ENCODE peak calls at places on chromosomes 7 and 10, in six cellular contexts. F is lung, T is epithelial cell of esophagus, C is GM23338, G is RWPE1, D is choroid plexus epithelial cell. X is an unnamed sample.

GRCh38 chr10:80132299-80133139 is at the start of gene PLAC9:
- DNase-seq in F (no peak), T (no peak), C (peak; percentile 73), G (no peak), D (no peak), X (no peak)

GRCh38 chr10:104925232-104925851 is 284.3 kb downstream of the SORCS3 start:
- DNase-seq in F (peak; percentile 35), T (peak; percentile 49), C (peak; percentile 80), G (peak; percentile 22), D (peak; percentile 10), X (no peak)

GRCh38 chr7:94763268-94763667 is 107.3 kb upstream of the SGCE start:
- DNase-seq in F (no peak), T (no peak), C (no peak), G (no peak), D (peak; percentile 18), X (no peak)

GRCh38 chr7:118183586-118184391 is at the start of gene LSM8:
- DNase-seq in F (peak; percentile 98), T (peak; percentile 99), C (peak; percentile 97), G (peak; percentile 94), D (peak; percentile 99), X (peak; percentile 99)

GRCh38 chr7:70419816-70420215 is 712.1 kb upstream of the GALNT17 start:
- DNase-seq in F (no peak), T (no peak), C (no peak), G (no peak), D (no peak), X (no peak)

GRCh38 chr10:93894516-93895378 is 969 bp downstream of the SLC35G1 start:
- DNase-seq in F (no peak), T (no peak), C (no peak), G (peak; percentile 13), D (peak; percentile 28), X (no peak)

GRCh38 chr7:93327006-93327633 is 95.0 kb downstream of the VPS50 start:
- DNase-seq in F (no peak), T (peak; percentile 84), C (no peak), G (peak; percentile 56), D (peak; percentile 93), X (no peak)

GRCh38 chr7:22565315-22565811 is 65.4 kb upstream of the STEAP1B start:
- DNase-seq in F (no peak), T (peak; percentile 89), C (no peak), G (peak; percentile 67), D (no peak), X (peak; percentile 21)

GRCh38 chr7:137772221-137772620 is 74.6 kb downstream of the DGKI start:
- DNase-seq in F (no peak), T (no peak), C (no peak), G (no peak), D (peak; percentile 42), X (no peak)

GRCh38 chr10:114571316-114571999 is 86.6 kb downstream of the ABLIM1 start:
- DNase-seq in F (no peak), T (peak; percentile 21), C (no peak), G (no peak), D (peak; percentile 4), X (no peak)

GRCh38 chr10:21020545-21020944 is 123.4 kb upstream of the NEBL start:
- DNase-seq in F (no peak), T (peak; percentile 13), C (peak; percentile 82), G (peak; percentile 16), D (peak; percentile 34), X (no peak)

GRCh38 chr10:48527691-48528212 is 77.1 kb downstream of the ARHGAP22 start:
- DNase-seq in F (no peak), T (no peak), C (no peak), G (no peak), D (no peak), X (peak; percentile 32)

GRCh38 chr10:51117053-51117660 is 42.9 kb downstream of the PRKG1 start:
- DNase-seq in F (no peak), T (peak; percentile 56), C (no peak), G (no peak), D (no peak), X (no peak)

GRCh38 chr10:91043173-91043910 is 122.5 kb upstream of the ANKRD1 start:
- DNase-seq in F (no peak), T (peak; percentile 35), C (peak; percentile 56), G (peak; percentile 43), D (peak; percentile 74), X (no peak)

GRCh38 chr10:43255644-43256431 is 11.0 kb downstream of the RASGEF1A start:
- DNase-seq in F (no peak), T (peak; percentile 24), C (peak; percentile 86), G (no peak), D (peak; percentile 41), X (peak; percentile 82)

GRCh38 chr7:2611401-2611800 is 20.4 kb upstream of the TTYH3 start:
- DNase-seq in F (no peak), T (no peak), C (no peak), G (no peak), D (no peak), X (no peak)

GRCh38 chr7:134763960-134764359 is 15.5 kb upstream of the CALD1 start:
- DNase-seq in F (no peak), T (no peak), C (no peak), G (no peak), D (no peak), X (no peak)

GRCh38 chr7:44767134-44767911 is 18.7 kb downstream of the ZMIZ2 start:
- DNase-seq in F (no peak), T (no peak), C (no peak), G (no peak), D (no peak), X (no peak)

GRCh38 chr10:48698971-48699627 is 14.4 kb downstream of the WDFY4 start:
- DNase-seq in F (no peak), T (no peak), C (no peak), G (no peak), D (no peak), X (peak; percentile 77)

GRCh38 chr7:13794581-13794980 is 194.9 kb downstream of the ETV1 start:
- DNase-seq in F (no peak), T (no peak), C (no peak), G (no peak), D (no peak), X (no peak)

GRCh38 chr10:49359349-49360231 is 36.3 kb downstream of the DRGX start:
- DNase-seq in F (no peak), T (no peak), C (peak; percentile 62), G (no peak), D (peak; percentile 85), X (peak; percentile 84)

GRCh38 chr7:23114854-23115253 is 9.3 kb downstream of the KLHL7 start:
- DNase-seq in F (no peak), T (no peak), C (no peak), G (no peak), D (no peak), X (no peak)

GRCh38 chr10:75654171-75654772 is 222.8 kb downstream of the LRMDA start:
- DNase-seq in F (no peak), T (peak; percentile 15), C (no peak), G (no peak), D (no peak), X (no peak)

GRCh38 chr10:100403734-100404133 is 56.7 kb downstream of the SCD start:
- DNase-seq in F (no peak), T (no peak), C (no peak), G (no peak), D (no peak), X (no peak)

GRCh38 chr7:154953006-154953684 is 49.8 kb downstream of the PAXIP1 start:
- DNase-seq in F (peak; percentile 40), T (peak; percentile 63), C (peak; percentile 93), G (no peak), D (peak; percentile 62), X (no peak)

GRCh38 chr7:85031475-85031874 is 155.4 kb downstream of the SEMA3D start:
- DNase-seq in F (no peak), T (no peak), C (no peak), G (no peak), D (no peak), X (no peak)

GRCh38 chr10:16583382-16583781 is 61.7 kb upstream of the C1QL3 start:
- DNase-seq in F (no peak), T (no peak), C (no peak), G (no peak), D (no peak), X (no peak)

DNA sequence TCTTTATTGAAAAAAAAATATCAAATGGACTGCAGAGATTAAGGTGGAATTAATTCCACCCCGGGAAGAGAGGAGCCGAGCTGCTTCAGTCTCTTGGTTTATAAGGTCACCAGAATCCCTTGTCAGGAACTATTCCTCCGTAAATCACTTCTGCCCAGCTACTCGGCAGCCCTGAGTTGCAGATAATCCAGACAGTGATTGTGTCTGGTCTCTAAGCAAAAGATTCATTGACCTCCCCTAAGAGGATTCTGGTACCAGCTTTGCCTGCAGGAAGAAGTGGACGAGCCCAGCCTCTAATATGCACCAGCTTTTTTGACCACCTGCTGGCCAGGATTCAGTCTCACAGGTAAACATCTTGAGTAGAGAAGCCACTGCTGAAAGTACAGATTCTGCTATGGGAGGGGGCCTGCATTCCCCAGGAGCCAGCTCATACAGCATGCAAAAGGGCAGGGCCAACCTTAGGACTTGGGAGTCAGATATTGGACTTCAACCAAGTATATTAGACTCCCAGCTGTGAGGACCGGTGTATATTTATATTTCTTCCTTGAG is 27.0 kb upstream of the PLXNA4 start:
- DNase-seq in F (no peak), T (no peak), C (peak; percentile 48), G (no peak), D (no peak), X (no peak)
- TF ChIP-seq CTCF in F (no peak), T (no peak), C (no peak), G (no peak), D (no peak), X (no peak)

DNA sequence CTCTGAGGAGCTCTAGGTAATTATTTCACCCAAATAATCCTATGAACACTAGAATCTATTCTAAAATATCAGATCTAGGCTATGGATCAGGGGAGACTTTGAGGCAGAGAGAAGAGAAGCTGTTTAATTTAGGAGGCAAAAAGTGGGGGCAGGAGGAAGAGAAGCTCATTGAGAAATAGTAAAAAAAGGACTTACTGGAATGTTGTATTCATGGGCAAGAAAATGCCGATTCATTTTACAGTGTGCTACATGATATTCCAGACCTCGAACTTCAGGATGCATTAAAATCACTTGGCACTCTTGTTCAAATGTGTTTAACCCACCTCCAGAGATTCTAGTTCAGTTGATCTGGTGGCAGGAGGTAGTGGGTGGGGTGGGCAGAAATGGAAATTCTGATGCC is 109.5 kb upstream of the ITGB1 start:
- DNase-seq in F (no peak), T (no peak), C (no peak), G (no peak), D (peak; percentile 22), X (no peak)
- TF ChIP-seq CTCF in F (no peak), T (no peak), C (no peak), G (no peak), D (no peak), X (no peak)

GRCh38 chr7:39951156-39951942 is 1.3 kb downstream of the CDK13 start:
- DNase-seq in F (peak; percentile 60), T (peak; percentile 61), C (peak; percentile 85), G (peak; percentile 44), D (peak; percentile 54), X (peak; percentile 86)
- TF ChIP-seq CTCF in F (peak; percentile 25), T (peak; percentile 43), C (peak; percentile 60), G (peak; percentile 71), D (peak; percentile 51), X (peak; percentile 56)

DNA sequence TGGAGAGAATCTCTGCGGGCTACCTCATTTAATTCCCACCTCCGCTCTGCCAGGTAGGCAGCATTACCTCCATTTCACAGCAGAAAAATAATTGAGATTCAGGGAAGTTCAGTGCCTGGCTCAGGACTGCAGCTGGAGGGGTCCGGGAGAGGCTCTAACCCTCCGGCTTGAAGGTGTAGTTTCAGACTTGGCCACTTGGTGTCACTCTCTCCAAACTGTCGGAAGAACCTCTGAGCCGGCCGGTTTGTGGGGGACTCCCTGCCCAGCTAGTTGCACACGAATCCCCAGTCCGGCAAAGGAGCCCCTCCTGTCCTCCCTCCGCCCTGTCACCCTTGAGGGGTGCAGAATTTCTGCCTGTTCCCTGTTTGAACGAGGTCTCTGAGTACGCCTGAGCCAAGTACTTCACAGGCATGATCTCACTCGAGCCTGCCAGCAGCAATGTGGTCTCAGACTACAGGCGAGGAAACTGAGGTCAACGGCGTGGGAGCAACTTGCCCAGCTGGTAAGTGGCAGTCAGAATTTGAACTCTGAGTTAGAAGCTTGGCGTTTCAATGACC is 144.7 kb upstream of the ZNF716 start:
- DNase-seq in F (no peak), T (no peak), C (peak; percentile 0), G (no peak), D (no peak), X (no peak)
- TF ChIP-seq CTCF in F (no peak), T (no peak), C (peak; percentile 4), G (no peak), D (no peak), X (no peak)

X was measured in osteocyte.